ENCODE peak calls at places on chromosomes 7 and 10, in eight cellular contexts. U is CD4-positive, CD25-positive, alpha-beta regulatory T cell; D is T-cell; E is ecto neural progenitor cell; J is GM23248; M is effector CD4-positive, alpha-beta T cell; Q is NCI-H1092; C is left ventricle myocardium superior. B is an unnamed sample.

GRCh38 chr7:151115836-151116418 is 29.7 kb downstream of the AGAP3 start:
- DNase-seq in M (no peak), E (no peak), U (no peak), C (no peak), J (no peak), Q (no peak), D (no peak), B (no peak)

GRCh38 chr10:133388973-133389818 is 4.8 kb upstream of the MTG1 start:
- DNase-seq in E (no peak), M (peak), D (peak), U (no peak), J (no peak), Q (no peak), C (peak), B (no peak)

GRCh38 chr10:128125416-128125943 is 743 bp downstream of the MKI67 start:
- DNase-seq in J (peak), E (no peak), Q (no peak), M (no peak), U (no peak), C (no peak), D (no peak), B (peak)

GRCh38 chr7:37234928-37235327 is 213.7 kb downstream of the ELMO1 start:
- DNase-seq in E (no peak), U (no peak), Q (no peak), D (peak), C (no peak), J (peak), M (peak), B (peak)

GRCh38 chr7:40542982-40543741 is 408.4 kb downstream of the SUGCT start:
- DNase-seq in Q (no peak), M (no peak), D (no peak), J (peak), C (no peak), E (no peak), U (no peak), B (no peak)

GRCh38 chr7:47080816-47081215 is 501.1 kb downstream of the TNS3 start:
- DNase-seq in Q (no peak), U (no peak), J (peak), C (no peak), E (no peak), D (no peak), M (no peak), B (peak)

GRCh38 chr10:29689001-29689400 is 54.2 kb upstream of the SVIL start:
- DNase-seq in U (no peak), C (no peak), Q (no peak), J (peak), D (no peak), M (no peak), E (no peak), B (no peak)

GRCh38 chr10:63744060-63744941 is 223.1 kb downstream of the REEP3 start:
- DNase-seq in E (no peak), M (no peak), J (peak), C (no peak), D (no peak), U (no peak), Q (no peak), B (no peak)

GRCh38 chr7:89029864-89030263 is 234.3 kb upstream of the TEX47 start:
- DNase-seq in E (no peak), C (no peak), Q (no peak), J (no peak), U (no peak), M (no peak), D (no peak), B (no peak)

GRCh38 chr10:71268247-71268691 is 50.8 kb upstream of the SLC29A3 start:
- DNase-seq in U (no peak), M (no peak), D (no peak), Q (no peak), J (peak), E (peak), C (peak), B (peak)

GRCh38 chr10:60594476-60595051 is 183.7 kb upstream of the CDK1 start:
- DNase-seq in C (no peak), U (no peak), Q (no peak), D (no peak), J (peak), E (no peak), M (no peak), B (no peak)

GRCh38 chr10:13219685-13220670 is 14.2 kb downstream of the UCMA start:
- DNase-seq in M (no peak), J (peak), Q (no peak), U (no peak), C (no peak), E (no peak), D (no peak), B (peak)

GRCh38 chr10:118096022-118096421 is 49.3 kb upstream of the RAB11FIP2 start:
- DNase-seq in D (no peak), C (no peak), M (no peak), Q (no peak), J (no peak), U (no peak), E (no peak), B (no peak)

GRCh38 chr10:10865303-10865702 is 152.4 kb upstream of the CELF2 start:
- DNase-seq in M (no peak), E (no peak), U (no peak), Q (no peak), D (no peak), J (peak), C (no peak), B (no peak)

GRCh38 chr10:129441391-129442009 is 25.5 kb upstream of the MGMT start:
- DNase-seq in M (no peak), Q (no peak), E (no peak), C (no peak), U (no peak), J (no peak), D (no peak), B (no peak)

GRCh38 chr10:125811251-125811650 is 11.8 kb downstream of the UROS start:
- DNase-seq in E (no peak), M (no peak), J (peak), Q (no peak), D (no peak), U (no peak), C (no peak), B (no peak)

GRCh38 chr10:29160110-29160669 is 128.7 kb upstream of the LYZL1 start:
- DNase-seq in D (no peak), J (peak), Q (no peak), C (no peak), E (no peak), U (no peak), M (no peak), B (peak)

GRCh38 chr10:81882011-81882410 is 7.0 kb downstream of the NRG3 start:
- DNase-seq in C (no peak), Q (no peak), E (no peak), U (no peak), J (no peak), D (no peak), M (no peak), B (no peak)

GRCh38 chr7:88337556-88337955 is 30.9 kb upstream of the STEAP4 start:
- DNase-seq in U (no peak), C (no peak), J (peak), Q (no peak), E (no peak), M (no peak), D (no peak), B (peak)

GRCh38 chr7:45709168-45710034 is 135.2 kb downstream of the ADCY1 start:
- DNase-seq in J (peak), D (no peak), Q (no peak), C (peak), M (no peak), U (no peak), E (no peak), B (no peak)

GRCh38 chr7:113320419-113320818 is 202.1 kb upstream of the SMIM30 start:
- DNase-seq in J (no peak), C (no peak), M (no peak), U (no peak), D (no peak), E (no peak), Q (no peak), B (no peak)

GRCh38 chr7:64618785-64619456 is 47.0 kb upstream of the ZNF107 start:
- DNase-seq in E (no peak), Q (peak), M (peak), U (no peak), D (peak), J (peak), C (no peak), B (peak)

GRCh38 chr7:74665296-74665938 is 7.9 kb downstream of the GTF2I start:
- DNase-seq in U (no peak), C (no peak), Q (no peak), J (no peak), D (no peak), M (no peak), E (no peak), B (no peak)

GRCh38 chr10:11478807-11479206 is 132.6 kb downstream of the USP6NL start:
- DNase-seq in M (no peak), U (no peak), C (no peak), D (no peak), E (no peak), Q (no peak), J (no peak), B (no peak)

GRCh38 chr7:134174797-134175261 is 47.7 kb downstream of the LRGUK start:
- DNase-seq in Q (no peak), J (peak), M (no peak), U (no peak), D (no peak), E (no peak), C (no peak), B (peak)

GRCh38 chr7:35652124-35652523 is 42.8 kb downstream of the HERPUD2 start:
- DNase-seq in M (no peak), D (peak), J (no peak), Q (no peak), U (no peak), C (no peak), E (no peak), B (no peak)

GRCh38 chr7:128888039-128888755 is 22.3 kb downstream of the KCP start:
- DNase-seq in M (no peak), C (no peak), E (no peak), D (no peak), U (no peak), Q (no peak), J (no peak), B (no peak)

GRCh38 chr10:103845983-103846382 is 9.4 kb downstream of the SH3PXD2A start:
- DNase-seq in M (no peak), C (peak), D (peak), Q (no peak), U (no peak), E (no peak), J (no peak), B (no peak)

GRCh38 chr10:76303682-76304316 is 872.4 kb downstream of the LRMDA start:
- DNase-seq in D (peak), E (peak), M (no peak), U (peak), J (peak), C (peak), Q (peak), B (peak)

GRCh38 chr10:31317171-31317570 is 1.8 kb upstream of the ZEB1 start:
- DNase-seq in M (no peak), U (no peak), E (no peak), C (no peak), J (no peak), Q (no peak), D (no peak), B (no peak)

GRCh38 chr7:118352854-118353453 is 128.4 kb downstream of the ANKRD7 start:
- DNase-seq in Q (peak), E (no peak), U (no peak), C (no peak), M (no peak), J (peak), D (no peak), B (no peak)

GRCh38 chr7:93601363-93601762 is 26.8 kb upstream of the CALCR start:
- DNase-seq in E (no peak), U (no peak), J (peak), Q (no peak), D (no peak), M (no peak), C (no peak), B (peak)

GRCh38 chr10:119190353-119190752 is 11.7 kb upstream of the PRDX3 start:
- DNase-seq in Q (no peak), M (no peak), U (no peak), C (no peak), D (no peak), J (peak), E (no peak), B (peak)

GRCh38 chr7:29924684-29925083 is 64.9 kb downstream of the SCRN1 start:
- DNase-seq in Q (no peak), M (no peak), E (no peak), J (no peak), U (no peak), D (no peak), C (no peak), B (no peak)

GRCh38 chr7:137078781-137079180 is 210.3 kb downstream of the CHRM2 start:
- DNase-seq in M (no peak), D (no peak), U (no peak), E (no peak), Q (no peak), C (no peak), J (no peak), B (no peak)

GRCh38 chr7:157584420-157584819 is 247.6 kb downstream of the DNAJB6 start:
- DNase-seq in Q (no peak), U (no peak), M (no peak), E (no peak), C (no peak), J (no peak), D (no peak), B (no peak)

GRCh38 chr7:82865856-82866255 is 296.8 kb downstream of the PCLO start:
- DNase-seq in M (no peak), E (no peak), D (no peak), C (no peak), U (no peak), J (no peak), Q (no peak), B (no peak)